ENCODE peak calls at places on chromosome 15, in six cellular contexts. One of them, this sample, is unnamed.

GRCh38 chr15:70589221-70589620 is 174.1 kb downstream of the UACA start:
- DNase-seq in H1: no peak
- DNase-seq in K562: no peak
- DNase-seq in GM12892: no peak
- DNase-seq in GM12878: no peak
- DNase-seq in HepG2: no peak
- DNase-seq in this sample: no peak

GRCh38 chr15:57784081-57784488 is 77.6 kb downstream of the POLR2M start:
- DNase-seq in K562: no peak
- DNase-seq in H1: no peak
- DNase-seq in GM12878: no peak
- DNase-seq in GM12892: no peak
- DNase-seq in HepG2: no peak
- DNase-seq in this sample: no peak

GRCh38 chr15:63708141-63708772 is 111.1 kb downstream of the FBXL22 start:
- DNase-seq in GM12892: no peak
- DNase-seq in GM12878: no peak
- DNase-seq in K562: no peak
- DNase-seq in H1: no peak
- DNase-seq in HepG2: no peak
- DNase-seq in this sample: no peak

GRCh38 chr15:72796515-72797337 is 13.2 kb upstream of the ADPGK start:
- DNase-seq in K562: peak
- DNase-seq in GM12878: no peak
- DNase-seq in HepG2: no peak
- DNase-seq in H1: peak
- DNase-seq in GM12892: peak
- DNase-seq in this sample: peak

GRCh38 chr15:26772588-26773484 is at the start of gene GABRB3:
- DNase-seq in HepG2: no peak
- DNase-seq in H1: peak
- DNase-seq in GM12892: no peak
- DNase-seq in GM12878: no peak
- DNase-seq in K562: no peak
- DNase-seq in this sample: no peak

GRCh38 chr15:57570994-57571393 is 20.7 kb upstream of the MYZAP start:
- DNase-seq in GM12892: no peak
- DNase-seq in K562: no peak
- DNase-seq in GM12878: no peak
- DNase-seq in HepG2: peak
- DNase-seq in H1: no peak
- DNase-seq in this sample: no peak

GRCh38 chr15:48433226-48433886 is 102.1 kb downstream of the DUT start:
- DNase-seq in HepG2: no peak
- DNase-seq in GM12878: peak
- DNase-seq in K562: no peak
- DNase-seq in GM12892: no peak
- DNase-seq in H1: no peak
- DNase-seq in this sample: no peak

GRCh38 chr15:85496551-85497545 is 116.4 kb downstream of the AKAP13 start:
- DNase-seq in H1: no peak
- DNase-seq in K562: no peak
- DNase-seq in GM12892: no peak
- DNase-seq in HepG2: peak
- DNase-seq in GM12878: no peak
- DNase-seq in this sample: no peak

GRCh38 chr15:70526221-70526973 is 237.0 kb downstream of the UACA start:
- DNase-seq in HepG2: no peak
- DNase-seq in H1: peak
- DNase-seq in K562: no peak
- DNase-seq in GM12878: no peak
- DNase-seq in GM12892: no peak
- DNase-seq in this sample: no peak

GRCh38 chr15:56835598-56836275 is 82.7 kb upstream of the TCF12 start:
- DNase-seq in GM12878: no peak
- DNase-seq in GM12892: no peak
- DNase-seq in K562: no peak
- DNase-seq in HepG2: no peak
- DNase-seq in H1: no peak
- DNase-seq in this sample: no peak

GRCh38 chr15:80601256-80601655 is 93.9 kb upstream of the ABHD17C start:
- DNase-seq in K562: no peak
- DNase-seq in GM12892: no peak
- DNase-seq in GM12878: no peak
- DNase-seq in HepG2: no peak
- DNase-seq in H1: no peak
- DNase-seq in this sample: no peak

GRCh38 chr15:40357723-40358491 is at the start of gene DISP2:
- DNase-seq in GM12878: no peak
- DNase-seq in GM12892: peak
- DNase-seq in H1: peak
- DNase-seq in HepG2: peak
- DNase-seq in K562: peak
- DNase-seq in this sample: peak

GRCh38 chr15:31151301-31152233 is 50.0 kb upstream of the TRPM1 start:
- DNase-seq in K562: no peak
- DNase-seq in GM12878: no peak
- DNase-seq in H1: no peak
- DNase-seq in GM12892: no peak
- DNase-seq in HepG2: peak
- DNase-seq in this sample: no peak

GRCh38 chr15:38860253-38860652 is 295.6 kb upstream of the RASGRP1 start:
- DNase-seq in GM12892: no peak
- DNase-seq in HepG2: no peak
- DNase-seq in K562: no peak
- DNase-seq in GM12878: no peak
- DNase-seq in H1: no peak
- DNase-seq in this sample: no peak

GRCh38 chr15:101070024-101070423 is 150.9 kb downstream of the LRRK1 start:
- DNase-seq in GM12878: no peak
- DNase-seq in HepG2: no peak
- DNase-seq in GM12892: no peak
- DNase-seq in K562: no peak
- DNase-seq in H1: no peak
- DNase-seq in this sample: no peak

GRCh38 chr15:67085237-67085817 is 19.9 kb downstream of the SMAD3 start:
- DNase-seq in H1: no peak
- DNase-seq in K562: no peak
- DNase-seq in GM12892: no peak
- DNase-seq in HepG2: no peak
- DNase-seq in GM12878: no peak
- DNase-seq in this sample: no peak
- TF ChIP-seq TAF1 in H1: no peak
- TF ChIP-seq TAF1 in K562: no peak
- TF ChIP-seq TAF1 in GM12892: peak
- TF ChIP-seq TAF1 in HepG2: no peak
- TF ChIP-seq TAF1 in GM12878: peak
- TF ChIP-seq TAF1 in this sample: peak

DNA sequence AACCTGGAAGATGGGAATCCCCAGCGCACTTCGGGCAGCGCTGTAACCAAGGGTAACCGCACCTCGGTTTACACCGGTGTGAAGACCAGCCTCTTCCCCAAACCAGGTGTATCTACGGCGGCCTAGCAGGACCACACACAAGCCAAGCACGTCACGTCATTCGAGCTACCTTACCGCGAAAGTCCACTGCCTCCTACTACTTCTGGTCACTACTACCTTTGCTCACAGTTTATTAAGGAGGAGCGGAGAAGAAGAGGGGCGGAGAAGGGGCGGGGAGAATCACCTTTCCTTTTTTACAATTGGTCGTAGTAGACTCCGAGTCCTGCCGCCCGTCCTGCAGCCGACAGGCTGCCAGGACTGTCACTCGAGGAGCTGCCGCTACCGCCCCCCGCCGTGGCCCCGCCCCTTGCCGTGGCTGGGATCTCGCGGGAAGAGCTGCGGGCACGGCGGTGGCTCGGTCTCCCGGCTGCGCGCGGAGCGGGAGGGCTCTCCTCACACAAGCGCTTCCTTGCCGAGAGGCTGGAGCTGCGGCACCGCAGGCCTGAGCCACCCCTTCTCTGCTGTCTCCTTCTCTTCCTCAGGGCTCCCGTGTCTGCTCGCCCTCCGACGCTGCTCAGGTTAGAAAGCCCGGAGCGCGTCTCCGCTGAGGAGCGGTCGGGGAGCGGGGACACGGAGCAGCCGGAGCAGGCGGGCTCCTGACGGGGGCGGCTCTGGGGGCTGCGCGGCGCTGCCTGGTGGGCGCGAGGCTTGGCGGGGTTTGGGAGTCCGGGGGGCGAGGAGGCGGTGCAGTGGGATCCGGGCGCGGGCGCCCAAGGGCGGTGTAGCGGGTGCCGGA is at the start of gene GLCE:
- DNase-seq in HepG2: peak
- DNase-seq in H1: peak
- DNase-seq in K562: peak
- DNase-seq in GM12892: peak
- DNase-seq in GM12878: peak
- DNase-seq in this sample: peak
- TF ChIP-seq POLR2A in HepG2: peak
- TF ChIP-seq POLR2A in H1: peak
- TF ChIP-seq POLR2A in K562: peak
- TF ChIP-seq POLR2A in GM12892: peak
- TF ChIP-seq POLR2A in GM12878: peak
- TF ChIP-seq POLR2A in this sample: peak

GRCh38 chr15:78051622-78052405 is 25.7 kb downstream of the TBC1D2B start:
- DNase-seq in HepG2: no peak
- DNase-seq in K562: no peak
- DNase-seq in H1: no peak
- DNase-seq in GM12878: no peak
- DNase-seq in GM12892: no peak
- DNase-seq in this sample: no peak

GRCh38 chr15:78048410-78048946 is 29.0 kb downstream of the TBC1D2B start:
- DNase-seq in HepG2: no peak
- DNase-seq in GM12878: no peak
- DNase-seq in K562: no peak
- DNase-seq in H1: no peak
- DNase-seq in GM12892: no peak
- DNase-seq in this sample: no peak

GRCh38 chr15:78050441-78050809 is 27.1 kb downstream of the TBC1D2B start:
- DNase-seq in GM12878: no peak
- DNase-seq in HepG2: no peak
- DNase-seq in K562: no peak
- DNase-seq in H1: no peak
- DNase-seq in GM12892: no peak
- DNase-seq in this sample: no peak

GRCh38 chr15:78050851-78051250 is 26.7 kb downstream of the TBC1D2B start:
- DNase-seq in GM12892: no peak
- DNase-seq in K562: no peak
- DNase-seq in H1: no peak
- DNase-seq in GM12878: no peak
- DNase-seq in HepG2: no peak
- DNase-seq in this sample: no peak

GRCh38 chr15:78049691-78050440 is 27.6 kb downstream of the TBC1D2B start:
- DNase-seq in GM12878: peak
- DNase-seq in GM12892: peak
- DNase-seq in H1: no peak
- DNase-seq in HepG2: no peak
- DNase-seq in K562: no peak
- DNase-seq in this sample: peak
- TF ChIP-seq POLR2AphosphoS5 in GM12878: peak
- TF ChIP-seq POLR2AphosphoS5 in GM12892: peak
- TF ChIP-seq POLR2AphosphoS5 in H1: no peak
- TF ChIP-seq POLR2AphosphoS5 in HepG2: no peak
- TF ChIP-seq POLR2AphosphoS5 in K562: no peak
- TF ChIP-seq POLR2AphosphoS5 in this sample: peak

DNA sequence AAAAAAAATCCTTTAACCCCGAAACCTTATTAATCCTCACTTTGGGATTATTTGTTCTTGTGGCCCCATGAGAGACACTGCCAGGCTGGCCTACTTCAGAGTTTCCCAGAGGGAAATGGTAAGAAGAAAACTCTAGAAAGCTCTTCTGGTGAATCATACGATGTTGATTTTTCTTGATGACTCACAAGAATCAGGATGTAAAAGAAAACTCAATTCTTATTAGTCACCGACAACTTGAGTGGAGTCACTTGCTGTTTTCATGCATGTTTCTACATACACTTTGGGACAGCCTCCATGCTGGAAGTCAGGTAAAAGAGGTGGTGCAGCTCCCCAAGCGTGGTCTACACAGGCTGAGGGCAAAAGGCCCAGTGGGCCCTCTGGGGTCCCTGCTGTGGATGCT is 42.8 kb downstream of the MYO5C start:
- DNase-seq in GM12892: no peak
- DNase-seq in K562: no peak
- DNase-seq in GM12878: no peak
- DNase-seq in HepG2: peak
- DNase-seq in H1: no peak
- DNase-seq in this sample: no peak
- TF ChIP-seq TAF1 in GM12892: no peak
- TF ChIP-seq TAF1 in K562: no peak
- TF ChIP-seq TAF1 in GM12878: no peak
- TF ChIP-seq TAF1 in HepG2: no peak
- TF ChIP-seq TAF1 in H1: no peak
- TF ChIP-seq TAF1 in this sample: no peak

GRCh38 chr15:74406992-74407705 is 26.6 kb downstream of the SEMA7A start:
- DNase-seq in GM12892: peak
- DNase-seq in H1: no peak
- DNase-seq in GM12878: no peak
- DNase-seq in HepG2: peak
- DNase-seq in K562: peak
- DNase-seq in this sample: no peak
- TF ChIP-seq POLR2A in GM12892: no peak
- TF ChIP-seq POLR2A in H1: no peak
- TF ChIP-seq POLR2A in GM12878: no peak
- TF ChIP-seq POLR2A in HepG2: no peak
- TF ChIP-seq POLR2A in K562: no peak
- TF ChIP-seq POLR2A in this sample: no peak

DNA sequence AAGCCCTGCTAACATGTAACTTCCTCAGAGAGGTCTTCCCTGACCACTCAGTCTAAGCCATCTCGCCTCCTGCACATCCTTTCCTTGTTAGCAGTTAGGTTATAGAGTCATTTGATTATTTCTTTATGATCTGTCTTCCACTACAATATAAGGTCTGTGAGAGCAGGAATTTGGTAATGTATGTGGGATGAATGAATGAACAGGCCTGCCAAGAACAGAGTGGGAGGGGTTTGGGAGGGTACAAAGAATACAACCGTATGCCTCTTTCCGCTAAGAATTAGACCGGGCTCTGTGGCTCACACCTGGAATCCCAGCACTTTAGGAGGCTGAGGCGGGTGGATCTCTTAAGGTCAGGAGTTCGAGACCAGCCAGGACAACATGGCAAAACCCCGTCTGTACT is 32.4 kb upstream of the MYO1E start:
- DNase-seq in K562: no peak
- DNase-seq in GM12892: no peak
- DNase-seq in GM12878: no peak
- DNase-seq in HepG2: no peak
- DNase-seq in H1: no peak
- DNase-seq in this sample: no peak
- TF ChIP-seq POLR2AphosphoS5 in K562: no peak
- TF ChIP-seq POLR2AphosphoS5 in GM12892: no peak
- TF ChIP-seq POLR2AphosphoS5 in GM12878: no peak
- TF ChIP-seq POLR2AphosphoS5 in HepG2: no peak
- TF ChIP-seq POLR2AphosphoS5 in H1: no peak
- TF ChIP-seq POLR2AphosphoS5 in this sample: no peak